ENCODE peak calls at places on chromosome 4, in five cellular contexts. A is tibial nerve, M is suprapubic skin, U is T47D, F is progenitor cell of endocrine pancreas. P is an unnamed sample.
A peak's percentile ranks its signal among the peaks of the same experiment; 100 is the strongest.

GRCh38 chr4:156763511-156763910 is 208.1 kb downstream of the PDGFC start:
- DNase-seq in A (no peak), M (no peak), U (no peak), F (no peak), P (no peak)

GRCh38 chr4:150849016-150849415 is 166.1 kb downstream of the LRBA start:
- DNase-seq in A (no peak), M (no peak), U (no peak), F (no peak), P (no peak)

GRCh38 chr4:46390353-46391058 is 578 bp upstream of the GABRA2 start:
- DNase-seq in A (no peak), M (no peak), U (no peak), F (no peak), P (no peak)

GRCh38 chr4:76199664-76200211 is 13.9 kb downstream of the SCARB2 start:
- DNase-seq in A (no peak), M (no peak), U (no peak), F (no peak), P (no peak)

GRCh38 chr4:73127839-73128448 is 58.4 kb upstream of the COX18 start:
- DNase-seq in A (no peak), M (no peak), U (peak; percentile 44), F (no peak), P (no peak)

GRCh38 chr4:123746981-123747380 is 350.4 kb downstream of the SPRY1 start:
- DNase-seq in A (no peak), M (no peak), U (peak; percentile 0), F (no peak), P (no peak)

GRCh38 chr4:174434455-174434854 is 87.8 kb downstream of the HPGD start:
- DNase-seq in A (no peak), M (no peak), U (no peak), F (no peak), P (no peak)

GRCh38 chr4:73883306-73883705 is 14.1 kb downstream of the CXCL1 start:
- DNase-seq in A (no peak), M (no peak), U (no peak), F (no peak), P (no peak)

GRCh38 chr4:72886602-72887001 is 182.9 kb downstream of the COX18 start:
- DNase-seq in A (no peak), M (no peak), U (peak; percentile 15), F (no peak), P (no peak)

P was measured in RWPE2.